ENCODE peak calls at places on chromosomes 11 and 22, in six cellular contexts. One of them, this sample, is unnamed.

GRCh38 chr22:19955241-19956128 is 13.9 kb upstream of the TXNRD2 start:
- DNase-seq in AG10803: no peak
- DNase-seq in body of pancreas: no peak
- DNase-seq in AG04449: no peak
- DNase-seq in T-helper 1 cell: no peak
- DNase-seq in T-cell: no peak
- DNase-seq in this sample: no peak

GRCh38 chr11:20397281-20397680 is 9.8 kb downstream of the PRMT3 start:
- DNase-seq in AG10803: peak
- DNase-seq in body of pancreas: no peak
- DNase-seq in AG04449: no peak
- DNase-seq in T-helper 1 cell: peak
- DNase-seq in T-cell: no peak
- DNase-seq in this sample: no peak

GRCh38 chr11:126628790-126629621 is 273.5 kb downstream of the ST3GAL4 start:
- DNase-seq in AG10803: peak
- DNase-seq in body of pancreas: no peak
- DNase-seq in AG04449: peak
- DNase-seq in T-helper 1 cell: no peak
- DNase-seq in T-cell: no peak
- DNase-seq in this sample: no peak

GRCh38 chr11:87038235-87038960 is 664 bp downstream of the TMEM135 start:
- DNase-seq in AG10803: no peak
- DNase-seq in body of pancreas: no peak
- DNase-seq in AG04449: no peak
- DNase-seq in T-helper 1 cell: peak
- DNase-seq in T-cell: no peak
- DNase-seq in this sample: no peak

GRCh38 chr11:36478700-36479329 is 31.3 kb downstream of the TRAF6 start:
- DNase-seq in AG10803: peak
- DNase-seq in body of pancreas: no peak
- DNase-seq in AG04449: no peak
- DNase-seq in T-helper 1 cell: peak
- DNase-seq in T-cell: peak
- DNase-seq in this sample: peak

GRCh38 chr11:120819003-120819402 is 204.9 kb upstream of the TBCEL start:
- DNase-seq in AG10803: no peak
- DNase-seq in body of pancreas: no peak
- DNase-seq in AG04449: no peak
- DNase-seq in T-helper 1 cell: no peak
- DNase-seq in T-cell: no peak
- DNase-seq in this sample: no peak

GRCh38 chr22:49310354-49310753 is 517.3 kb downstream of the BRD1 start:
- DNase-seq in AG10803: no peak
- DNase-seq in body of pancreas: no peak
- DNase-seq in AG04449: no peak
- DNase-seq in T-helper 1 cell: no peak
- DNase-seq in T-cell: no peak
- DNase-seq in this sample: no peak

GRCh38 chr11:120566176-120566575 is 54.6 kb downstream of the GRIK4 start:
- DNase-seq in AG10803: no peak
- DNase-seq in body of pancreas: no peak
- DNase-seq in AG04449: no peak
- DNase-seq in T-helper 1 cell: no peak
- DNase-seq in T-cell: no peak
- DNase-seq in this sample: no peak

GRCh38 chr11:75344186-75344585 is 7.3 kb downstream of the ARRB1 start:
- DNase-seq in AG10803: no peak
- DNase-seq in body of pancreas: no peak
- DNase-seq in AG04449: no peak
- DNase-seq in T-helper 1 cell: no peak
- DNase-seq in T-cell: no peak
- DNase-seq in this sample: no peak

GRCh38 chr22:27317156-27317555 is 484.4 kb downstream of the MN1 start:
- DNase-seq in AG10803: no peak
- DNase-seq in body of pancreas: no peak
- DNase-seq in AG04449: no peak
- DNase-seq in T-helper 1 cell: no peak
- DNase-seq in T-cell: no peak
- DNase-seq in this sample: peak

GRCh38 chr11:134120143-134120850 is 51.4 kb downstream of the JAM3 start:
- DNase-seq in AG10803: peak
- DNase-seq in body of pancreas: no peak
- DNase-seq in AG04449: peak
- DNase-seq in T-helper 1 cell: no peak
- DNase-seq in T-cell: no peak
- DNase-seq in this sample: no peak

GRCh38 chr11:7637447-7638157 is 35.7 kb downstream of the CYB5R2 start:
- DNase-seq in AG10803: peak
- DNase-seq in body of pancreas: no peak
- DNase-seq in AG04449: peak
- DNase-seq in T-helper 1 cell: no peak
- DNase-seq in T-cell: no peak
- DNase-seq in this sample: no peak

GRCh38 chr22:38122616-38123015 is 12.1 kb upstream of the BAIAP2L2 start:
- DNase-seq in AG10803: no peak
- DNase-seq in body of pancreas: no peak
- DNase-seq in AG04449: no peak
- DNase-seq in T-helper 1 cell: no peak
- DNase-seq in T-cell: no peak
- DNase-seq in this sample: no peak

GRCh38 chr11:73314121-73314948 is 6.3 kb downstream of the ARHGEF17 start:
- DNase-seq in AG10803: peak
- DNase-seq in body of pancreas: no peak
- DNase-seq in AG04449: no peak
- DNase-seq in T-helper 1 cell: no peak
- DNase-seq in T-cell: no peak
- DNase-seq in this sample: no peak

GRCh38 chr22:36379593-36380361 is 8.0 kb downstream of the MYH9 start:
- DNase-seq in AG10803: no peak
- DNase-seq in body of pancreas: no peak
- DNase-seq in AG04449: no peak
- DNase-seq in T-helper 1 cell: peak
- DNase-seq in T-cell: peak
- DNase-seq in this sample: no peak

GRCh38 chr11:9494316-9494715 is 33.5 kb downstream of the ZNF143 start:
- DNase-seq in AG10803: no peak
- DNase-seq in body of pancreas: no peak
- DNase-seq in AG04449: no peak
- DNase-seq in T-helper 1 cell: no peak
- DNase-seq in T-cell: no peak
- DNase-seq in this sample: no peak

GRCh38 chr11:110096369-110096976 is 3.3 kb downstream of the ZC3H12C start:
- DNase-seq in AG10803: no peak
- DNase-seq in body of pancreas: no peak
- DNase-seq in AG04449: no peak
- DNase-seq in T-helper 1 cell: no peak
- DNase-seq in T-cell: no peak
- DNase-seq in this sample: no peak

GRCh38 chr11:121741954-121742361 is 289.2 kb upstream of the SORL1-AS1 start:
- DNase-seq in AG10803: peak
- DNase-seq in body of pancreas: peak
- DNase-seq in AG04449: no peak
- DNase-seq in T-helper 1 cell: no peak
- DNase-seq in T-cell: no peak
- DNase-seq in this sample: peak

GRCh38 chr11:27330633-27331270 is 32.3 kb downstream of the CCDC34 start:
- DNase-seq in AG10803: no peak
- DNase-seq in body of pancreas: no peak
- DNase-seq in AG04449: no peak
- DNase-seq in T-helper 1 cell: no peak
- DNase-seq in T-cell: no peak
- DNase-seq in this sample: no peak

GRCh38 chr11:6201486-6201885 is 2.5 kb downstream of the OR52W1 start:
- DNase-seq in AG10803: peak
- DNase-seq in body of pancreas: no peak
- DNase-seq in AG04449: peak
- DNase-seq in T-helper 1 cell: peak
- DNase-seq in T-cell: no peak
- DNase-seq in this sample: no peak

GRCh38 chr22:19046287-19046686 is 75.9 kb downstream of the DGCR2 start:
- DNase-seq in AG10803: no peak
- DNase-seq in body of pancreas: no peak
- DNase-seq in AG04449: no peak
- DNase-seq in T-helper 1 cell: no peak
- DNase-seq in T-cell: no peak
- DNase-seq in this sample: no peak

GRCh38 chr22:22460635-22461034 is 47.9 kb downstream of the ZNF280B start:
- DNase-seq in AG10803: no peak
- DNase-seq in body of pancreas: no peak
- DNase-seq in AG04449: no peak
- DNase-seq in T-helper 1 cell: no peak
- DNase-seq in T-cell: no peak
- DNase-seq in this sample: no peak

GRCh38 chr22:17613280-17613679 is 15.3 kb downstream of the ATP6V1E1 start:
- DNase-seq in AG10803: no peak
- DNase-seq in body of pancreas: no peak
- DNase-seq in AG04449: no peak
- DNase-seq in T-helper 1 cell: no peak
- DNase-seq in T-cell: no peak
- DNase-seq in this sample: no peak

GRCh38 chr22:38837414-38837813 is 6.4 kb downstream of the NPTXR start:
- DNase-seq in AG10803: no peak
- DNase-seq in body of pancreas: no peak
- DNase-seq in AG04449: no peak
- DNase-seq in T-helper 1 cell: no peak
- DNase-seq in T-cell: no peak
- DNase-seq in this sample: no peak

This sample was measured in left colon.